ENCODE peak calls at places on chromosomes 11 and 22, in four cellular contexts. H is fibroblast of pulmonary artery, B is GM12865, D is A673. M is an unnamed sample.

GRCh38 chr11:132627981-132628380 is 904.3 kb downstream of the OPCML start:
- DNase-seq in H (no peak), B (no peak), D (no peak), M (no peak)

GRCh38 chr11:12893787-12894672 is 115.1 kb upstream of the RASSF10 start:
- DNase-seq in H (peak; percentile 76), B (peak; percentile 59), D (peak; percentile 73), M (no peak)

GRCh38 chr11:77068461-77069335 is 1.9 kb downstream of the CAPN5 start:
- DNase-seq in H (no peak), B (no peak), D (no peak), M (no peak)

GRCh38 chr22:19823638-19824196 is 31.0 kb downstream of the GNB1L start:
- DNase-seq in H (no peak), B (no peak), D (no peak), M (peak; percentile 40)

GRCh38 chr11:134579709-134580634 is 167.9 kb upstream of the B3GAT1 start:
- DNase-seq in H (no peak), B (no peak), D (no peak), M (peak; percentile 79)

GRCh38 chr11:120457996-120458395 is 53.6 kb upstream of the GRIK4 start:
- DNase-seq in H (no peak), B (no peak), D (no peak), M (no peak)

GRCh38 chr11:43555811-43556210 is 124.7 kb upstream of the HSD17B12 start:
- DNase-seq in H (peak; percentile 57), B (no peak), D (peak; percentile 50), M (no peak)

GRCh38 chr11:9527481-9528140 is 45.9 kb upstream of the WEE1 start:
- DNase-seq in H (peak; percentile 96), B (no peak), D (no peak), M (no peak)

GRCh38 chr11:43904737-43905515 is 24.3 kb downstream of the ALKBH3 start:
- DNase-seq in H (peak; percentile 88), B (no peak), D (no peak), M (no peak)

GRCh38 chr11:36243641-36244040 is 45.6 kb downstream of the COMMD9 start:
- DNase-seq in H (no peak), B (no peak), D (no peak), M (no peak)

GRCh38 chr22:37803195-37803635 is 4.5 kb upstream of the GCAT start:
- DNase-seq in H (no peak), B (no peak), D (no peak), M (no peak)

GRCh38 chr22:46067159-46068111 is 82.9 kb upstream of the PPARA start:
- DNase-seq in H (no peak), B (no peak), D (peak; percentile 75), M (no peak)

GRCh38 chr11:91158901-91159537 is 936.2 kb upstream of the CHORDC1 start:
- DNase-seq in H (peak; percentile 21), B (no peak), D (no peak), M (no peak)

GRCh38 chr11:87368876-87369480 is 331.2 kb downstream of the TMEM135 start:
- DNase-seq in H (no peak), B (no peak), D (no peak), M (no peak)

GRCh38 chr11:62547691-62548281 is 1.2 kb upstream of the AHNAK start:
- DNase-seq in H (no peak), B (no peak), D (no peak), M (no peak)

GRCh38 chr11:118748056-118748455 is 42.9 kb downstream of the DDX6 start:
- DNase-seq in H (no peak), B (no peak), D (no peak), M (no peak)

GRCh38 chr11:69295995-69296889 is 2.3 kb downstream of the MYEOV start:
- DNase-seq in H (peak; percentile 93), B (no peak), D (no peak), M (no peak)

GRCh38 chr22:24289781-24290181 is 19.1 kb downstream of the SPECC1L start:
- DNase-seq in H (peak; percentile 9), B (peak; percentile 54), D (no peak), M (no peak)

GRCh38 chr22:42074153-42074750 is at the start of gene PHETA2:
- DNase-seq in H (peak; percentile 37), B (peak; percentile 54), D (no peak), M (no peak)

GRCh38 chr11:15764329-15764728 is 592.0 kb downstream of the SOX6 start:
- DNase-seq in H (no peak), B (no peak), D (no peak), M (no peak)

GRCh38 chr11:30239025-30239424 is 8.2 kb downstream of the FSHB start:
- DNase-seq in H (no peak), B (no peak), D (no peak), M (no peak)

GRCh38 chr11:17008099-17008498 is 6.1 kb downstream of the PLEKHA7 start:
- DNase-seq in H (no peak), B (no peak), D (no peak), M (no peak)

GRCh38 chr11:47185305-47186075 is 744 bp downstream of the PACSIN3 start:
- DNase-seq in H (peak; percentile 20), B (no peak), D (peak; percentile 59), M (no peak)

GRCh38 chr11:57425565-57426438 is 1.1 kb downstream of the SLC43A3 start:
- DNase-seq in H (peak; percentile 28), B (peak; percentile 33), D (no peak), M (no peak)

GRCh38 chr11:119441898-119442243 is 18.9 kb upstream of the THY1 start:
- DNase-seq in H (no peak), B (no peak), D (no peak), M (no peak)

GRCh38 chr22:39718921-39719320 is 148.4 kb downstream of the CACNA1I start:
- DNase-seq in H (no peak), B (no peak), D (no peak), M (no peak)

GRCh38 chr11:112785104-112785503 is 176.1 kb upstream of the NCAM1 start:
- DNase-seq in H (peak; percentile 75), B (no peak), D (peak; percentile 82), M (no peak)

GRCh38 chr11:11980841-11981308 is 27.6 kb downstream of the DKK3 start:
- DNase-seq in H (no peak), B (no peak), D (peak; percentile 69), M (no peak)

GRCh38 chr11:56740107-56740506 is 8.4 kb downstream of the OR9G4 start:
- DNase-seq in H (no peak), B (no peak), D (no peak), M (no peak)

GRCh38 chr11:115164774-115165173 is 339.4 kb downstream of the CADM1 start:
- DNase-seq in H (no peak), B (no peak), D (no peak), M (no peak)

GRCh38 chr11:56817661-56818060 is 69.2 kb upstream of the OR9G4 start:
- DNase-seq in H (no peak), B (no peak), D (no peak), M (no peak)

GRCh38 chr11:117465236-117465997 is 137.8 kb downstream of the CEP164 start:
- DNase-seq in H (no peak), B (no peak), D (no peak), M (no peak)

DNA sequence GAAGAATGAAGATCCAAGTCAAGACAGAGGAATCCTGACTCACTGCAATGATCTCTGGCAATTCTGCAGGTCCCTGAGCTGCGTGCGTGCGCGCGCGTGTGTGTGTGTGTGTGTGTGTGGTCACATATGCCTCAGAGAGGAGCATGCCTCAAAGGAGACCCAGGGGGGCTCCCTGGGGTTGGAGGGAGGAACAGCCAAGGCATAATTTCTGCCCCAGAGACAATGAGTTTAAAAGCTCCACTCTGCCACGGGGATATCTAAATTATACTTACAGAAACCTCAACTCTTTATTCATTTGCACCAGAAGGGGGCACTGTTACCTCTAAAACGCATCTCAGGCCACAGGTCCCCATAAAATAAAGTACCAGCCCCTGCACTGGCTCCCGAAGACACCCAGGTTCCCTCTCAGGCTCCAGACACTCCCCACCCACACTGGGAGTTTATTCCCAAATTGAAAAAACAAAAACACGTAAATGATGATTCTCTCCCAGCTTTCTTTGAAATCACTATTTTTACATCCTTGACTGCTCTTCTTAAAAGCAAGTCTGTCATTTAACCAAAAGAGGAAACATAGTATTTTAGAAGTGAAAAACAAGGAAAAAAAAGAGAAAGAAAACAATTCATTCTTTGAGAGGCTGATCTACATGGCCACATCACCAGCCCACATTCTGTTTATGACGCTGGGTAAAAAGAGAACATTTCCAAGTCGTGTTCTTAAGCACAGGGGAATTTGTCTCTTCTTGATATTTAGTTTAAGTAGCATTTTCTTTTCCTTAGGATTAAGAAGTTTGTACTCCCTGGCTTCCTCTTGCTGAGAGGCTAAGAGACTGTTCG is 400.9 kb downstream of the LARGE1 start:
- DNase-seq in H (peak; percentile 65), B (peak; percentile 86), D (peak; percentile 19), M (no peak)
- H3K4me3 ChIP-seq in H (no peak overlapping the region), B (no peak overlapping the region), D (no peak overlapping the region), M (no peak overlapping the region)

DNA sequence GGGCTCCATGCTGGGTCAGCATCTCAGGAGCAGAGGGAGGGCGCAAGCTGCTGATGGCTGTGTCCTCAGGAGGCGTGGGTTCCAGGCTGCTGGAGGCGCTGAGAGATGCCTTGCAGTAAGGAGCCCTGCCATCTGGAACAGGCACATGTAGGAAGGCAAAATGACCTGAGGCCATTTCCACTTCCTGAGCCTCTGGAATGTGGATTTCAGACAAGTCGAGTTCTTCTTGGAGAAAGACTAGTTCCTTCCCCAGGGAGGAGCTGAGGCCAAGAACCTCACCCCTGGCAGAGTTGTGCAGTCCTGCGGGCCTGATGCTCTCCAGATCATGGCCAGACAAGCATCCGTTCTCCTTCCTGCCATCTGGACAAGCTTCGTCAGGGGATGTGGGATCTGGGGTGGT is 19.3 kb downstream of the HPS4 start:
- DNase-seq in H (peak; percentile 29), B (no peak), D (no peak), M (no peak)
- H3K4me3 ChIP-seq in H (no peak overlapping the region), B (no peak overlapping the region), D (no peak overlapping the region), M (no peak overlapping the region)

GRCh38 chr22:50483106-50483505 is 1.8 kb downstream of the ADM2 start:
- DNase-seq in H (no peak), B (no peak), D (no peak), M (no peak)

GRCh38 chr22:50482107-50483074 is 1.0 kb downstream of the ADM2 start:
- DNase-seq in H (no peak), B (no peak), D (no peak), M (no peak)

GRCh38 chr22:50481440-50482106 is at the start of gene ADM2:
- DNase-seq in H (no peak), B (no peak), D (peak; percentile 63), M (no peak)

GRCh38 chr22:50479686-50480085 is 1.7 kb upstream of the ADM2 start:
- DNase-seq in H (no peak), B (no peak), D (no peak), M (no peak)

GRCh38 chr22:50481045-50481439 is 301 bp upstream of the ADM2 start:
- DNase-seq in H (no peak), B (no peak), D (no peak), M (no peak)
- H3K4me3 ChIP-seq in H (peak overlapping the region; percentile 64), B (peak overlapping the region; percentile 26), D (peak overlapping the region; percentile 82), M (peak overlapping the region; percentile 62)

GRCh38 chr11:33292306-33292705 is 35.1 kb downstream of the HIPK3 start:
- DNase-seq in H (no peak), B (no peak), D (no peak), M (no peak)
- H3K4me3 ChIP-seq in H (no peak overlapping the region), B (peak overlapping the region; percentile 44), D (no peak overlapping the region), M (no peak overlapping the region)